ENCODE peak calls at places on chromosomes 5 and 9, in five cellular contexts. L is fibroblast of lung, E is Peyer's patch, D is osteocyte, R is RWPE1. V is an unnamed sample.
A peak's percentile ranks its signal among the peaks of the same experiment; 100 is the strongest.

GRCh38 chr9:21802418-21803000 is at the start of gene MTAP:
- DNase-seq in D (peak; percentile 94), E (peak; percentile 86), R (peak; percentile 95), L (peak; percentile 97), V (peak; percentile 68)

GRCh38 chr9:98851730-98852462 is 44.4 kb downstream of the GALNT12 start:
- DNase-seq in D (no peak), R (peak; percentile 24), L (no peak), E (no peak), V (no peak)

GRCh38 chr5:923473-923873 is 30.8 kb downstream of the TRIP13 start:
- DNase-seq in E (peak; percentile 86), L (peak; percentile 64), R (peak; percentile 80), D (peak; percentile 89), V (peak; percentile 65)

GRCh38 chr9:119483153-119483552 is 113.9 kb upstream of the BRINP1 start:
- DNase-seq in D (no peak), E (no peak), L (no peak), R (no peak), V (no peak)

GRCh38 chr5:175223336-175223735 is 220.6 kb downstream of the DRD1 start:
- DNase-seq in L (no peak), E (no peak), D (no peak), R (no peak), V (no peak)

GRCh38 chr5:122102825-122103224 is 24.8 kb upstream of the LOX start:
- DNase-seq in L (peak; percentile 83), R (no peak), E (no peak), D (no peak), V (no peak)

GRCh38 chr5:76527685-76528161 is 95.5 kb downstream of the F2RL2 start:
- DNase-seq in L (peak; percentile 3), R (peak; percentile 53), D (no peak), E (no peak), V (no peak)

GRCh38 chr5:1730487-1730847 is 69.2 kb downstream of the MRPL36 start:
- DNase-seq in D (peak; percentile 70), E (peak; percentile 13), R (no peak), L (no peak), V (no peak)

GRCh38 chr5:142095035-142095434 is 13.5 kb upstream of the NDFIP1 start:
- DNase-seq in L (no peak), R (no peak), E (no peak), D (no peak), V (no peak)

GRCh38 chr5:130868186-130868821 is 296.8 kb downstream of the HINT1 start:
- DNase-seq in R (no peak), E (no peak), L (no peak), D (no peak), V (no peak)

GRCh38 chr5:24347206-24347605 is 297.6 kb downstream of the CDH10 start:
- DNase-seq in D (no peak), R (no peak), E (no peak), L (no peak), V (no peak)

GRCh38 chr5:177440211-177440989 is 6.2 kb upstream of the PRR7 start:
- DNase-seq in R (no peak), E (no peak), L (no peak), D (no peak), V (no peak)

GRCh38 chr5:78961743-78962142 is 23.4 kb downstream of the ARSB start:
- DNase-seq in D (no peak), L (no peak), E (no peak), R (no peak), V (no peak)

GRCh38 chr9:13109781-13110180 is 169.7 kb downstream of the MPDZ start:
- DNase-seq in E (no peak), L (no peak), D (no peak), R (no peak), V (no peak)

GRCh38 chr9:87610200-87611155 is 112.8 kb downstream of the DAPK1 start:
- DNase-seq in L (peak; percentile 15), R (no peak), D (no peak), E (no peak), V (no peak)

GRCh38 chr5:173638126-173638525 is 21.7 kb upstream of the BOD1 start:
- DNase-seq in E (no peak), D (no peak), R (no peak), L (no peak), V (no peak)

GRCh38 chr5:72123764-72124163 is 16.5 kb downstream of the MAP1B start:
- DNase-seq in L (no peak), E (no peak), D (no peak), R (no peak), V (no peak)

GRCh38 chr5:159184858-159185381 is 24.4 kb downstream of the RNF145 start:
- DNase-seq in D (no peak), R (no peak), E (no peak), L (peak; percentile 59), V (no peak)

GRCh38 chr9:108180511-108180910 is 675.3 kb downstream of the ACTL7B start:
- DNase-seq in E (no peak), R (no peak), D (no peak), L (peak; percentile 18), V (no peak)

GRCh38 chr9:114077162-114077837 is 800 bp downstream of the AMBP start:
- DNase-seq in R (no peak), L (no peak), D (no peak), E (peak; percentile 31), V (no peak)

GRCh38 chr5:59473611-59474010 is 419.9 kb downstream of the PDE4D start:
- DNase-seq in E (no peak), D (no peak), L (peak; percentile 66), R (no peak), V (no peak)

GRCh38 chr5:59722875-59723274 is 170.7 kb downstream of the PDE4D start:
- DNase-seq in D (no peak), E (no peak), R (peak; percentile 60), L (no peak), V (no peak)

GRCh38 chr9:79807966-79808365 is 236.2 kb downstream of the TLE4 start:
- DNase-seq in E (no peak), L (no peak), R (no peak), D (no peak), V (no peak)

DNA sequence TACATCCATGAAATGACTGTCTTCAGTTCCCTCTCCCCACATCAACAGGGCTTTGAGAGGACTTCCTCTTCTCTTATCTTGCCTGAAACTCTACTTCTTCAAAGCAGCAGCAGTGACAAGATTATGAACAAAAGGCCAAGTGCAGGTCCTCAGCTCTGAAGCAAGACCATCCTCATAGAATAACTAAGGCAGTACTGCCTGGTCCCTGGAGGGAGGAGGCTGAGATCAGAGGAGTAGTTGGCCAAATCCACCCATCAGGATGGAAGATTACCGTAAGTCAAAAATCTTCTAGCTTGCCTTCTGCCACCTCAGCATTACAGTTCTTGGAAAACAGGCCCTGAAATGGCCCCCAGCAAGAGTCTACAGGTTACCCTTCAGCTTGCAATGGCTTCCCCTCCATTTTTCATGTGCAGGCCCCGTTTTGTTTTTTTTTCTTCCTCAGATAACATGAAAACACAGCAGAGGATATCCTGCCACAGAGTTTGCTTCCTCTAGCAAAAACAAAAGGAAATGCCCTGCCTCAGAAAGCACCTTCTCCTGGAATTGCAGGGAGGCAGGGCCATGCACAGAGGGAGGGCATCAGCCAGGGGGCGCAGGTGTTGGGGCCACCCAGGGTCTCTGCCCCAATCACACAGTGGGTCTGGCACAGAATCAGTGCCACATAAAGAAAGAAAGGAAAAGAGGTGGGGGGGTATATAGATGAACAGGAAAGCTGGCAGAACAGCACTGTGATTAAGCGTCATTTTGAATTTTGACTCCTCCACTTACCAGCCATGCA is 40.0 kb downstream of the KLHL3 start:
- DNase-seq in D (no peak), R (no peak), L (no peak), E (no peak), V (no peak)
- TF ChIP-seq CTCF in D (no peak), R (no peak), L (no peak), E (no peak), V (no peak)

GRCh38 chr5:73303139-73304079 is 130.4 kb downstream of the TMEM174 start:
- DNase-seq in E (peak; percentile 71), L (peak; percentile 36), D (no peak), R (no peak), V (no peak)
- TF ChIP-seq CTCF in E (peak; percentile 34), L (peak; percentile 46), D (peak; percentile 37), R (no peak), V (no peak)

GRCh38 chr5:34535944-34536628 is 120.0 kb upstream of the RAI14 start:
- DNase-seq in L (no peak), E (no peak), R (no peak), D (no peak), V (no peak)

GRCh38 chr5:34535433-34535832 is 120.7 kb upstream of the RAI14 start:
- DNase-seq in E (no peak), R (no peak), D (no peak), L (no peak), V (no peak)

GRCh38 chr5:34536699-34537098 is 119.4 kb upstream of the RAI14 start:
- DNase-seq in D (no peak), R (no peak), L (no peak), E (no peak), V (no peak)

GRCh38 chr5:34539183-34539582 is 116.9 kb upstream of the RAI14 start:
- DNase-seq in L (no peak), E (no peak), R (no peak), D (no peak), V (no peak)

DNA sequence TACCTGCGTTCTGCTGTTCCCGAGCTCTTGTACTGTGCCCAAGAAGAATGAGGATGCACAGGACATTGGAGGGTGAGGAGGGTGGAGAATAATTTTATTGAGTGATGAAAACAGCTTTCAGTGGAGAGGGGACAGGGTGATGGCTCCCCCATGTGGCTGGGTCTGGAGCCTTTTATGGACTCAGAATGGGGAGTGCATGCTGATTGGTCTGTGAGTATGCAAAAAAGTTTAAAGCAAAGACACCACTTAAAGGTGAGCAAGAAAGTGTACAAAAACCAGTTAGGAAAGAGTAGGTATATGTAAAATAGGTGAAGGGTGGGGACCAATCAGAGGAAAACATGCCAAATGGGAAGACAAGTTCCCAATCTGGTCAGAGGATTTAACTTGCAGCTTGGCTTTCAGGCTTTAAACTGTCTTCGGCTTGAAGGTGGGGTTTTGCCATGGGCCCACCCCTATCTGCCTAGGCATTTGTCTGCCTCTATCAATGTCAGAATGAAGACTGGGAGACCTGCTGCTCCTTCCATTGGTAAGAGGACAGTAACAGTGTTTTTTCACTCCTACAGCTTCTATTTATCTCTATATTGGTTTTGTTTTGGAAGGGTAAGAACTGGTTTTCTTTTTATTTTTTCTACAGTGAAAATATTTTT is 118.0 kb upstream of the RAI14 start:
- DNase-seq in R (no peak), L (no peak), D (no peak), E (no peak), V (no peak)
- TF ChIP-seq CTCF in R (no peak), L (peak; percentile 43), D (no peak), E (no peak), V (no peak)

GRCh38 chr5:9392625-9393024 is 153.2 kb downstream of the SEMA5A start:
- DNase-seq in R (no peak), D (no peak), E (no peak), L (no peak), V (no peak)

GRCh38 chr5:9394221-9394620 is 151.7 kb downstream of the SEMA5A start:
- DNase-seq in L (no peak), D (no peak), R (no peak), E (no peak), V (no peak)

GRCh38 chr5:9388941-9389674 is 156.8 kb downstream of the SEMA5A start:
- DNase-seq in E (no peak), D (no peak), R (no peak), L (no peak), V (no peak)

GRCh38 chr5:9390128-9390527 is 155.7 kb downstream of the SEMA5A start:
- DNase-seq in E (no peak), L (no peak), R (no peak), D (no peak), V (no peak)

DNA sequence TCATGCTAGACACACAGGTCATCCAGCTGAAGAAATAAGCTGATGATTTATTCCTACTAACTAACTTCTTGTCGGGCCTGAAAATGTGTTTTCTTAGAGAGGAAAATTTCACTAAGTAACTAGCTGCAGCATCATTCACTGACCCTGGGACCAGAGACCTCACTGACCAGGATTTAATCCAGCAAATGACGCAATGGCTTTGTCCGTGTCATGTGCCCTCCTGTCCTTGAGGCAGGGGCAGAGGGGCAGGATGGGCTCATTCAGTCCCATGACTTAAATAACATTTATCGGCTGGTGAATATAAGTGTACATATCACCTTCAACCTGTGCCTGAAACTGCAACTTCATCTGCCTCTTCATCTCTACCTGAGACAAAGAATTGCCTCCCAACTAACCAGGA is 154.8 kb downstream of the SEMA5A start:
- DNase-seq in L (no peak), D (no peak), E (no peak), R (no peak), V (no peak)
- TF ChIP-seq CTCF in L (no peak), D (no peak), E (no peak), R (no peak), V (no peak)

V was measured in activated B cell treated with CpG ODN at 0.5 μM for 24 hours.